ENCODE peak calls at places on chromosome 17, in seven cellular contexts. Y is HCT116, Z is hepatocyte, P is PC-3, J is GM23248, F is GM23338, U is PC-9. B is an unnamed sample.

GRCh38 chr17:80851277-80851925 is 140.2 kb upstream of the CHMP6 start:
- DNase-seq in Z (no peak), Y (no peak), U (no peak), F (no peak), J (no peak), P (no peak), B (no peak)

GRCh38 chr17:55265434-55266021 is 768 bp downstream of the HLF start:
- DNase-seq in J (peak; percentile 22), P (no peak), Z (no peak), U (no peak), Y (no peak), F (peak; percentile 23), B (no peak)

GRCh38 chr17:61986898-61987297 is 59.1 kb upstream of the INTS2 start:
- DNase-seq in F (no peak), U (no peak), Y (no peak), J (no peak), P (peak; percentile 42), Z (no peak), B (no peak)

GRCh38 chr17:40714473-40714872 is 10.9 kb upstream of the KRT24 start:
- DNase-seq in Z (no peak), J (peak; percentile 3), P (no peak), U (no peak), Y (no peak), F (no peak), B (no peak)

GRCh38 chr17:31688704-31689103 is 170.3 kb downstream of the COPRS start:
- DNase-seq in Z (no peak), U (peak; percentile 61), J (peak; percentile 26), F (no peak), P (peak; percentile 39), Y (no peak), B (no peak)

GRCh38 chr17:19308398-19308797 is 54.1 kb downstream of the B9D1 start:
- DNase-seq in P (no peak), F (no peak), Z (no peak), U (no peak), J (no peak), Y (no peak), B (no peak)

GRCh38 chr17:68993112-68993511 is 37.9 kb upstream of the ABCA8 start:
- DNase-seq in F (no peak), Y (no peak), J (peak; percentile 30), Z (peak; percentile 11), P (peak; percentile 35), U (no peak), B (no peak)

GRCh38 chr17:49580981-49581644 is 5.4 kb downstream of the NXPH3 start:
- DNase-seq in Y (no peak), F (no peak), P (no peak), Z (no peak), U (no peak), J (no peak), B (no peak)

GRCh38 chr17:17808706-17809432 is 27.9 kb downstream of the SREBF1 start:
- DNase-seq in Y (no peak), U (no peak), J (peak; percentile 49), P (no peak), F (no peak), Z (peak; percentile 57), B (peak; percentile 81)

GRCh38 chr17:17807440-17807839 is 29.3 kb downstream of the SREBF1 start:
- DNase-seq in U (no peak), J (no peak), P (no peak), Y (no peak), F (no peak), Z (no peak), B (no peak)

GRCh38 chr17:17811381-17812210 is 25.2 kb downstream of the SREBF1 start:
- DNase-seq in F (no peak), P (peak; percentile 43), Z (peak; percentile 63), Y (no peak), J (no peak), U (no peak), B (no peak)

GRCh38 chr17:17810374-17811248 is 26.2 kb downstream of the SREBF1 start:
- DNase-seq in J (peak; percentile 54), P (no peak), Z (peak; percentile 71), Y (no peak), U (no peak), F (peak; percentile 75), B (no peak)

GRCh38 chr17:17809527-17810373 is 27.0 kb downstream of the SREBF1 start:
- DNase-seq in Y (no peak), U (no peak), P (no peak), Z (peak; percentile 85), J (peak; percentile 82), F (peak; percentile 91), B (no peak)
- TF ChIP-seq EZH2 in Y (no peak), U (no peak), P (no peak), Z (no peak), J (no peak), F (no peak), B (no peak)

GRCh38 chr17:39703913-39704312 is 4.0 kb downstream of the ERBB2 start:
- DNase-seq in F (no peak), P (no peak), U (no peak), Z (no peak), Y (no peak), J (no peak), B (no peak)

GRCh38 chr17:39702901-39703893 is 3.3 kb downstream of the ERBB2 start:
- DNase-seq in J (no peak), F (no peak), Y (no peak), U (peak; percentile 71), Z (no peak), P (peak; percentile 81), B (peak; percentile 78)

GRCh38 chr17:39706383-39706782 is 6.5 kb downstream of the ERBB2 start:
- DNase-seq in J (no peak), Y (no peak), U (no peak), F (no peak), Z (no peak), P (peak; percentile 29), B (no peak)

GRCh38 chr17:39705786-39706348 is 6.0 kb downstream of the ERBB2 start:
- DNase-seq in F (no peak), J (no peak), U (peak; percentile 96), Z (no peak), Y (peak; percentile 60), P (peak; percentile 88), B (no peak)

GRCh38 chr17:39704821-39705551 is 5.1 kb downstream of the ERBB2 start:
- DNase-seq in J (peak; percentile 51), Z (no peak), U (no peak), F (peak; percentile 41), Y (no peak), P (no peak), B (no peak)
- H3K79me2 ChIP-seq in J (peaks cover 63% of the 10 kb centered on the region), Z (peaks cover 70% of the 10 kb centered on the region), U (peaks cover 71% of the 10 kb centered on the region), F (peaks cover 75% of the 10 kb centered on the region), Y (peaks cover 64% of the 10 kb centered on the region), P (peaks cover 66% of the 10 kb centered on the region), B (no peaks in the 10 kb centered on the region)

GRCh38 chr17:29071303-29071702 is 28.4 kb downstream of the PIPOX start:
- DNase-seq in Z (no peak), P (no peak), U (no peak), F (no peak), Y (no peak), J (no peak), B (no peak)

GRCh38 chr17:29069526-29070041 is 26.6 kb downstream of the PIPOX start:
- DNase-seq in Y (no peak), Z (no peak), U (no peak), F (peak; percentile 86), P (no peak), J (peak; percentile 52), B (no peak)

GRCh38 chr17:29068828-29069227 is 25.9 kb downstream of the PIPOX start:
- DNase-seq in F (no peak), P (no peak), Y (no peak), U (no peak), Z (no peak), J (peak; percentile 23), B (no peak)

GRCh38 chr17:29070308-29070707 is 27.4 kb downstream of the PIPOX start:
- DNase-seq in U (no peak), J (no peak), F (no peak), P (no peak), Y (no peak), Z (no peak), B (no peak)

DNA sequence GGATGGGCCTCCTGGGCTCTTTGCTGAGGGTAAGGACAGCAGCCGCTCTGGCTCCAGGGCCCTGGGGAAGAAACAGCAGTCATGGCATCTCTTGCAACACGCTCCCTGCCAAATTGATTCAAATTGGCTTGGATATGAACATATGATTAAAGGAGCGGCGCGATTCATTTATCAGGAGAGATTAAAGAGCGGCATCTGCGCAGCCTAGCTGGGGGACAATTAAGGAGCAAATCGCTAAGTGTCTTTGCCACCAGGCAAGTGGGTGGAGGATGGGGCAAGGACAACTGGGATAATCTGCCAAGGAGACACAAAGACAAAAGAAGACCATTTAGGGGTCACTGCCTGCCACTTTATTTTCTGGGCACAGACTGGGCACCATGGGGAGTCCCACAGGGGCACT is 27.9 kb downstream of the PIPOX start:
- DNase-seq in Y (no peak), J (no peak), Z (no peak), U (no peak), P (no peak), F (no peak), B (no peak)
- H3K9me2 ChIP-seq in Y (no peaks in the 10 kb centered on the region), J (no peaks in the 10 kb centered on the region), Z (no peaks in the 10 kb centered on the region), U (no peaks in the 10 kb centered on the region), P (no peaks in the 10 kb centered on the region), F (no peaks in the 10 kb centered on the region), B (no peaks in the 10 kb centered on the region)

GRCh38 chr17:6567528-6568185 is 11.3 kb upstream of the PITPNM3 start:
- DNase-seq in U (no peak), P (no peak), Z (no peak), J (peak; percentile 23), Y (no peak), F (peak; percentile 41), B (no peak)

GRCh38 chr17:6572997-6573396 is 16.6 kb upstream of the PITPNM3 start:
- DNase-seq in P (no peak), J (no peak), F (no peak), Z (no peak), U (no peak), Y (no peak), B (no peak)

GRCh38 chr17:6568186-6568758 is 11.9 kb upstream of the PITPNM3 start:
- DNase-seq in P (no peak), Y (no peak), F (no peak), U (no peak), Z (no peak), J (no peak), B (no peak)

GRCh38 chr17:6570731-6571465 is 14.5 kb upstream of the PITPNM3 start:
- DNase-seq in J (no peak), F (no peak), Y (no peak), U (no peak), Z (no peak), P (no peak), B (no peak)

DNA sequence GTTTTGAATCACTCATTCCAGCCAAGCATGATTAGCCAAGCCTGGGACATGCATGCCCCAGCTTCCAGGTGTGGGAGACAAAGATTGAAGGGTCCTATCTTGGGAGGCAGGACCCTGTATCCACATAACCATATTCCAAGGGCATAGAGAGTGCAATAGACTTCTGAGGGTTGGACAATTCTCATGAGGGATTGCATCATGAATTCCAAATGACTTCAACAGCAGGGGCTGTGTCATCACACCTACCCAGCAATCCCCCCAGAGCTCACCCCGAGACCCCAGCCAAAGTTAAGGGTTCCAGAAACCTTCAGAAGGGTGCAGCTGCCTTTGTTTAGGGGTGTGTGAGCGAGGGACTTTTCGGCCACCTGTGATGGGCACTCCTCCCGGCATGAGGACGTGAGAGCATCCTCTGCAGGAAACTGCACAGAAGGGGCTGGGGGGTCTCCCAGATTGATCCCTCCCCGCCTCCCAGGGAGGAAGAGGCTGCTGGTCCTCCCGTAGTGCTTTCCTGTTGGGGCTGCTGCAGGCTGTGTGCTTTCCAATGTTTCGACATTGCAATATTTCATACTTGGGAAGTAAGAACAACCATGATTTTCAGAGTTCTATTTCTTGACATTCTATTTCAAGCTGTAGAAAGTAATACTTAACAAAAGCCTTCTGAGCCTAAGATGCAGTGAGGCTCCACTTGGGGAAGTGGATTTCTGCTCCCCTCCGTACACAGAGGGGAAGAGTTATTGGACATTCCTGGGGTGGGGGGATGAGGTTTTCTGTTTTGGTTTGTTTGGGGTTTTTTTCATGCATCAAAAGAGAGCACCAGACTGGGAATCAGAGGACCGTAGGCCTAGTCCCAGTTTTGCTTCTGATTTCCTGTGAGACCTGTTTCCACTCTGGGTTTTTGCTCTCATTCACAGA is 13.3 kb upstream of the PITPNM3 start:
- DNase-seq in U (no peak), Z (no peak), Y (no peak), J (no peak), P (no peak), F (no peak), B (no peak)
- TF ChIP-seq EZH2 in U (no peak), Z (no peak), Y (no peak), J (no peak), P (no peak), F (no peak), B (no peak)